ENCODE peak calls at places on chromosome 4, in nine cellular contexts. L is NCI-H1694, Z is putamen, R is heart right ventricle, D is NCI-H526, Y is hypothalamus, U is psoas muscle, J is glutamatergic neuron, F is WTC11. M is an unnamed sample.

GRCh38 chr4:105683038-105683437 is 25.5 kb downstream of the INTS12 start:
- DNase-seq in J (no peak), L (no peak), F (no peak), Y (no peak), Z (no peak), U (no peak), R (no peak), D (no peak), M (no peak)

GRCh38 chr4:126916626-126917140 is 716.1 kb upstream of the INTU start:
- DNase-seq in Y (no peak), U (no peak), J (no peak), L (no peak), R (no peak), F (no peak), D (no peak), Z (no peak), M (no peak)

GRCh38 chr4:76339364-76339763 is 32.8 kb downstream of the STBD1 start:
- DNase-seq in F (no peak), R (no peak), J (no peak), Z (no peak), L (no peak), U (no peak), Y (no peak), D (no peak), M (no peak)

GRCh38 chr4:151407466-151408379 is 1.3 kb upstream of the FHIP1A start:
- DNase-seq in U (no peak), Y (peak; percentile 35), D (peak; percentile 43), Z (no peak), F (peak; percentile 22), R (no peak), L (no peak), J (no peak), M (peak; percentile 16)

GRCh38 chr4:98447648-98448047 is 186.5 kb downstream of the RAP1GDS1 start:
- DNase-seq in D (no peak), Y (no peak), L (no peak), R (no peak), Z (no peak), F (peak; percentile 28), J (no peak), U (no peak), M (no peak)

GRCh38 chr4:30802622-30803323 is 82.6 kb downstream of the PCDH7 start:
- DNase-seq in Y (no peak), J (no peak), D (no peak), L (no peak), R (no peak), Z (no peak), F (no peak), U (no peak), M (no peak)

GRCh38 chr4:185122681-185123345 is 20.3 kb upstream of the SLC25A4 start:
- DNase-seq in D (no peak), R (no peak), Z (no peak), J (no peak), F (no peak), Y (no peak), U (no peak), L (no peak), M (no peak)

GRCh38 chr4:8639021-8639420 is 46.5 kb downstream of the CPZ start:
- DNase-seq in D (no peak), Y (no peak), Z (no peak), J (no peak), L (no peak), F (peak; percentile 7), U (no peak), R (no peak), M (no peak)

GRCh38 chr4:15719506-15719905 is 16.6 kb downstream of the BST1 start:
- DNase-seq in Z (no peak), Y (no peak), L (no peak), J (no peak), R (no peak), D (no peak), F (no peak), U (no peak), M (no peak)

GRCh38 chr4:180028682-180029081 is 2214.5 kb upstream of the TENM3 start:
- DNase-seq in D (peak; percentile 52), F (peak; percentile 68), Y (no peak), L (peak; percentile 10), U (peak; percentile 41), R (no peak), J (peak; percentile 81), Z (peak; percentile 6), M (peak; percentile 12)

M was measured in left ventricle myocardium inferior.